ENCODE peak calls at places on chromosomes 11 and 22, in four cellular contexts. B, H, V and C are unnamed samples.

GRCh38 chr22:17999851-18000250 is 24.5 kb downstream of the MICAL3 start:
- DNase-seq in B (no peak), H (no peak), V (no peak), C (no peak)

GRCh38 chr22:27885977-27886842 is 32.8 kb downstream of the PITPNB start:
- DNase-seq in B (peak; percentile 32), H (peak; percentile 85), V (no peak), C (peak; percentile 98)

GRCh38 chr22:30416403-30416802 is 9.2 kb upstream of the MTFP1 start:
- DNase-seq in B (no peak), H (no peak), V (no peak), C (peak; percentile 31)

GRCh38 chr11:2305862-2306823 is 4.3 kb downstream of the TSPAN32 start:
- DNase-seq in B (no peak), H (peak; percentile 46), V (no peak), C (peak; percentile 85)

GRCh38 chr11:121946514-121946913 is 169.5 kb downstream of the BLID start:
- DNase-seq in B (no peak), H (no peak), V (no peak), C (no peak)

GRCh38 chr11:40037005-40037404 is 1422.4 kb downstream of the LRRC4C start:
- DNase-seq in B (no peak), H (no peak), V (no peak), C (no peak)

GRCh38 chr11:125680747-125681146 is at the start of gene ACRV1:
- DNase-seq in B (no peak), H (no peak), V (no peak), C (no peak)

GRCh38 chr11:68418671-68419070 is 41.9 kb upstream of the PPP6R3 start:
- DNase-seq in B (no peak), H (no peak), V (no peak), C (no peak)

GRCh38 chr11:20530942-20531703 is 68.3 kb upstream of the SLC6A5 start:
- DNase-seq in B (no peak), H (no peak), V (no peak), C (no peak)

GRCh38 chr22:39530692-39531331 is 1.7 kb downstream of the RPS19BP1 start:
- DNase-seq in B (peak; percentile 69), H (peak; percentile 36), V (no peak), C (peak; percentile 41)

GRCh38 chr11:9120659-9121350 is 29.4 kb upstream of the SCUBE2 start:
- DNase-seq in B (peak; percentile 60), H (no peak), V (no peak), C (no peak)

GRCh38 chr11:111829185-111829968 is 42.0 kb downstream of the ALG9 start:
- DNase-seq in B (no peak), H (no peak), V (no peak), C (no peak)

GRCh38 chr22:19115628-19116027 is 6.6 kb downstream of the DGCR2 start:
- DNase-seq in B (no peak), H (no peak), V (no peak), C (no peak)

GRCh38 chr22:42313804-42314581 is 43.5 kb upstream of the TCF20 start:
- DNase-seq in B (peak; percentile 63), H (peak; percentile 15), V (peak; percentile 59), C (peak; percentile 54)

DNA sequence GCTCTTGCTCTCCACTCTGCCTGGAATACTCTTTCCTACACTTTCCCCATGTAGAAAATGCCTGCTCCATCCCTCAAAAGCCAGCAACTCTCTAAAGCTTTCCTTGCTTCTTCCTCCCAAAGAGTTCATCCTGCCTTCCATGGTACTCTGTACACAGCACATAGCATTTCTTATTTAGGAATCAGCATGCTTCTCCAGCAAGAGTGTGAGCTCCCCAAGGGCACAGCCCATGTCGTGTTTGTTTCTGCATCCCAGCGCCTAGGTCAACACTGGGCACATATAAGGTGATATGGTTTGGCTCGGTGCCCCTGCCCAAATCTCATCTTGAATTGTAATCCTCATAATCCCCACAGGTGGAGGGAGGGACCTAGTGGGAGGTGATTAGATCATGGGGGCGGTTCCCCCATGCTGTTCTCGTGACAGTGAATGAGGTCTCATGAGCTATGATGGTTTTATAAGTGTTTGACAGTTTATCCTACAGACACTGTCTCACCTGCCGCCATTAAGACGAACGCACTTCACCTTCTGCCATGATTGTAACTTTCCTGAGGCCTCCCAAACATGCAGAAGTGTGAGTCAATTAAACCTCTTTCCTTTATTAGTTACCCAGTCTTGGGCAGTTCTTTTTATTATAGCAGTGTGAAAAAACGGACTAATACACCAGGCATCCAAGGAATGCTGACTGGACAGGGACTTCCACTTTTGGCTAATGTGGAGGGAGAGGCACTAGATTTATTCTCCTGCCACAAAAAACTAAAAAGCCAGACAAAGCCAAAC is 8.2 kb downstream of the VPS37C start:
- DNase-seq in B (no peak), H (peak; percentile 32), V (peak; percentile 45), C (peak; percentile 70)
- H3K9ac ChIP-seq in B (no peak overlapping the region), H (peak overlapping the region; percentile 26), V (peak overlapping the region; percentile 55), C (peak overlapping the region; percentile 79)

DNA sequence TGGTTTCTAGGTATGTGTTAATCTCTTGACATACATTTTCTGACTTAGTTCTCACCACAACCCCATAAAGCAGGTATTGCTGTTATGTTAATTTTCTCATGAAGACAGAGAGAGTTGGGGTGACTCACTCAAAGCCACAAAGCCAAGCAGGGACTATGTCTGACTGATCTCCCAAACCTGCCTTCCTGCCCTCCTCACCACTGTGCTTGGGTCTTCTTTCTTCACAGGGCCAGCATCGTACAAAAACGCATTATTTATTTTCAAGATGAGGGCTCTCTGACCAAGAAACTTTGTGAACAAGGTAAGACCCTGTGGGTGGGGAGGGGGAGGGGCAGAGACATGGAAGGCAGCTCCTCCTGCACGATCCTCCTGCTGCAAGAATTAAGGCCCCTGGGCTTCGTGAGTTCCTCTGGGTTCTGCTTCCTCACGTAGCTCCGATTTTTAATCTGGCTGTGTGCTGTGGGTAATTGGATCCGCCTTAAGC is 112.6 kb downstream of the SPON1 start:
- DNase-seq in B (no peak), H (no peak), V (no peak), C (no peak)
- H3K9me1 ChIP-seq in B (no peaks in the 10 kb centered on the region), H (no peaks in the 10 kb centered on the region), V (no peaks in the 10 kb centered on the region), C (no peaks in the 10 kb centered on the region)

DNA sequence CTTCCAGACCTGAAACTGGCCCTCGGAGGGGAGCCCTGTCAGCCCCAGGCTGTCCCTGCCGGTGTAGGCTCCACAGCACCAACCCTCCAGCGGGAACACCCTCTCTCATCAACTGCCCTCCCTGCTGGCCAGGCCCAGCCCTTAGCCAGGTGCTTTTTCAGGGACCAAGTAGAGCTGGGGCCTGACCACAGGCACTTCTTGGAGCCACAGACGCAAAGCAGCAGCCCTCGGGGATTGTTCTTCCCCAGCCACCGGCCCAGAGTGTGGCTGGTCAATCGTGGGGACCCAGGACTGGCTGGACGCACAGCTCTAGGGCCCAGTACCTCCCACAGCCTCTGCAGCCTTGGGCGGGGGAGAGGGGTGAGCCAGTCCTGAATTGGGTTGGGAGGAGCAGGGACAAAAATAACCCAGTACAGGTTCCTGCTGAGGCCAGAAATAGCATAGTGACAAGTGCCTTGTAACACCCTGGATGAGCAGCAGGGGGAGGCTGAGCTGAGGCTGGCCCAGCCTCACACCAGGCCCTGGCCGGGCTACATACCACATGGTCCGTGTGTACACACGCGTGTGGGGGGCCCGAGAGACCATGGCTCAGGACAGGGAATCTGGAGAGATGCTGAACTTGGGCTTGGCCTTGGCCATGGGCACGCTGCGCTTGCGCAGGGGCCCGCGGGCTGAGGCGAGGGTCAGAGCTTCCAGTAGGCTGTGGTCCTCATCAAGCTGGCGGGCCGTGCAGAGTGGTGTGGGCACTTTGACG is 2.0 kb downstream of the KCNJ11 start:
- DNase-seq in B (peak; percentile 69), H (peak; percentile 31), V (no peak), C (peak; percentile 34)
- H3K9ac ChIP-seq in B (peak overlapping the region; percentile 82), H (no peak overlapping the region), V (no peak overlapping the region), C (no peak overlapping the region)

DNA sequence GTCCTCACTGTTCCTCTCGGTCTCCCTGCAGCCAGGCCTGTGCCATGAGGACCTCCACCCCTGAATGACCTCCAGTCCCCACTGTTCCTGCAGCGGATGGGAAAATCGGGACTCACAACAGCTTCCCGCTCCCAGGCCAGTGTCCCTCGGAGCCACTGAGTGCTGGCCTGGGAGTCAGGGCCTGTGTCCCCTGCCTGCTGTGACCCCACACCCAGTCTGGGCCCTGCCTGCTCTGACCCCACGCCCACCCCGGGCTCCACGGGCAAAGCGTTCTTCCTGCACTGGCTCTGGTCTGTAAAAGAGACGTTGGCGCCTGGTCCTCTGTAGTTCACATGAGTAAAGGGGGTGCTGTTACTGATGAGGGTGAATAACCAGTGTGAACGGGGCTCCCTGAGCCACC is 73.0 kb upstream of the SHISAL1 start:
- DNase-seq in B (no peak), H (no peak), V (no peak), C (no peak)
- H3K9me1 ChIP-seq in B (no peaks in the 10 kb centered on the region), H (no peaks in the 10 kb centered on the region), V (no peaks in the 10 kb centered on the region), C (peaks cover 3% of the 10 kb centered on the region)

GRCh38 chr11:84721561-84721961 is 905.6 kb downstream of the DLG2 start:
- DNase-seq in B (no peak), H (no peak), V (no peak), C (no peak)

GRCh38 chr11:84714316-84714780 is 912.8 kb downstream of the DLG2 start:
- DNase-seq in B (peak; percentile 25), H (no peak), V (no peak), C (peak; percentile 6)

GRCh38 chr11:84720706-84721402 is 906.3 kb downstream of the DLG2 start:
- DNase-seq in B (no peak), H (no peak), V (no peak), C (no peak)

GRCh38 chr11:84722583-84723108 is 904.5 kb downstream of the DLG2 start:
- DNase-seq in B (no peak), H (no peak), V (no peak), C (no peak)

DNA sequence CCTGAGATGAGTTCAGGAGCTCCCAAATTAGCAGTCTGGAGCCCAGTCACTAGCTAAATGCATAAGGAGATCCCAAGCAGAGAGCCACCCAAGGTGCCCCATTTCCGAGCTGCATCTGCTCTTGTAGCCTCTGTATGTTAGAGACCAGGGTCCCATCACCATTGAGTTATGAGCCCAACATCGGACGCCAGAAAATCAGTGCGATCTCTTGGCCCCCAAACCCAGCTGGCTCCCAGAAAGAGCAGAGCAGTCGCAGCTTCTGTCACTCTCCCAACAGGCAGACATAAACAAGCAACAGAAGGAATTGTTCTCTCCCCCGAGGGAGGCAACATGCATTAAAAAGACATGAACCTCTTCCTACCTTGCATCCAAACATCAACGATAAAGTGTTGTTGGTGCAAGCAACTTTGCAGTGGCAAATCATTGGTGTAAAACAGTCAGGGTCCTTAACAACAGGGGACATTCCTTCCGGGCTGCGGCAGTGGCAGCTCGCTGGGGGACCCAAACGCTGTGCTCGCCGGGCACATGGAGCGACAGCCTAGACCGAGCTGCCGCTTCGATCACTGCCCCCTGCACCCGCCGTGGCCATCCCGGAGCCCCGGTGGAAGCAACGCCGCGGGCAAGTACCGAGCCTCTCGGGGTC is 907.1 kb downstream of the DLG2 start:
- DNase-seq in B (no peak), H (no peak), V (no peak), C (no peak)
- H3K9ac ChIP-seq in B (no peak overlapping the region), H (no peak overlapping the region), V (no peak overlapping the region), C (no peak overlapping the region)

GRCh38 chr11:102012946-102013345 is 34.3 kb upstream of the CFAP300 start:
- DNase-seq in B (no peak), H (no peak), V (no peak), C (no peak)

GRCh38 chr11:102014756-102015155 is 32.5 kb upstream of the CFAP300 start:
- DNase-seq in B (no peak), H (no peak), V (no peak), C (no peak)

DNA sequence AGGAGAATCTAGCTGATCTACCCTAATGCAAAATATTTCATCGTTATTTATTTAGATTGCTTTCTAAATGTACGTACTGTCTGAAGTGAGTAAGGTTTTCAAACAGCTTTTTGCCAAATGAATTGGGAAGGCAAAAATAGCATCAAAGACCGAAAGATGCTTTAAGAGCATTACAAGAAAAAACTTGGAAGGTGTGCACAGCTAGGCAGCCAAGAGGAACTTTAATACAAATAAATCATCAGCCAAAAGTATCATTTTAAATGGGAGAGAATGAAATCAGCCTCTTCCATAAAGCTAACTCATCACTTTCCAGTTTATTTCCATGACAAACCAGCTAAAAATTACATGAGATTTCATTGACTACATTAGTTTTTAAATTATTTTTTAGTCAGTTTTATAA is 30.2 kb upstream of the CFAP300 start:
- DNase-seq in B (no peak), H (no peak), V (no peak), C (no peak)
- H3K9me1 ChIP-seq in B (no peaks in the 10 kb centered on the region), H (no peaks in the 10 kb centered on the region), V (no peaks in the 10 kb centered on the region), C (no peaks in the 10 kb centered on the region)